ENCODE peak calls at places on chromosomes 16 and 17, in seven cellular contexts. One of them, this sample, is unnamed.

GRCh38 chr17:34626141-34626681 is 46.8 kb downstream of the TMEM132E start:
- DNase-seq in cardiac muscle cell: peak; percentile 5
- DNase-seq in AG10803: no peak
- DNase-seq in activated T-cell treated with anti-CD3 and anti-CD28 coated beads for 24 hours: no peak
- DNase-seq in transverse colon: no peak
- DNase-seq in EL: no peak
- DNase-seq in amygdala: no peak
- DNase-seq in this sample: no peak

GRCh38 chr17:14471052-14471451 is 170.2 kb downstream of the HS3ST3B1 start:
- DNase-seq in amygdala: no peak
- DNase-seq in transverse colon: peak; percentile 11
- DNase-seq in EL: peak; percentile 90
- DNase-seq in AG10803: peak; percentile 91
- DNase-seq in cardiac muscle cell: peak; percentile 0
- DNase-seq in activated T-cell treated with anti-CD3 and anti-CD28 coated beads for 24 hours: no peak
- DNase-seq in this sample: no peak

GRCh38 chr16:23694707-23695373 is 16.2 kb downstream of the PLK1 start:
- DNase-seq in amygdala: no peak
- DNase-seq in transverse colon: no peak
- DNase-seq in AG10803: peak; percentile 26
- DNase-seq in activated T-cell treated with anti-CD3 and anti-CD28 coated beads for 24 hours: no peak
- DNase-seq in cardiac muscle cell: peak; percentile 69
- DNase-seq in EL: peak; percentile 19
- DNase-seq in this sample: no peak

GRCh38 chr16:82226327-82226726 is 56.3 kb upstream of the MPHOSPH6 start:
- DNase-seq in cardiac muscle cell: no peak
- DNase-seq in EL: no peak
- DNase-seq in activated T-cell treated with anti-CD3 and anti-CD28 coated beads for 24 hours: no peak
- DNase-seq in transverse colon: no peak
- DNase-seq in AG10803: no peak
- DNase-seq in amygdala: no peak
- DNase-seq in this sample: no peak

GRCh38 chr16:49470550-49470949 is 96.9 kb downstream of the C16orf78 start:
- DNase-seq in cardiac muscle cell: no peak
- DNase-seq in activated T-cell treated with anti-CD3 and anti-CD28 coated beads for 24 hours: no peak
- DNase-seq in EL: no peak
- DNase-seq in amygdala: no peak
- DNase-seq in AG10803: no peak
- DNase-seq in transverse colon: no peak
- DNase-seq in this sample: no peak

GRCh38 chr17:46125831-46126230 is 67.4 kb downstream of the KANSL1 start:
- DNase-seq in AG10803: no peak
- DNase-seq in cardiac muscle cell: peak; percentile 54
- DNase-seq in EL: no peak
- DNase-seq in transverse colon: no peak
- DNase-seq in amygdala: no peak
- DNase-seq in activated T-cell treated with anti-CD3 and anti-CD28 coated beads for 24 hours: no peak
- DNase-seq in this sample: no peak

GRCh38 chr17:68197091-68197996 is 50.5 kb upstream of the AMZ2 start:
- DNase-seq in transverse colon: peak; percentile 36
- DNase-seq in EL: no peak
- DNase-seq in activated T-cell treated with anti-CD3 and anti-CD28 coated beads for 24 hours: no peak
- DNase-seq in cardiac muscle cell: no peak
- DNase-seq in AG10803: no peak
- DNase-seq in amygdala: no peak
- DNase-seq in this sample: no peak

GRCh38 chr16:53743149-53743566 is 39.2 kb downstream of the FTO start:
- DNase-seq in activated T-cell treated with anti-CD3 and anti-CD28 coated beads for 24 hours: no peak
- DNase-seq in amygdala: no peak
- DNase-seq in transverse colon: peak; percentile 30
- DNase-seq in cardiac muscle cell: peak; percentile 55
- DNase-seq in AG10803: peak; percentile 33
- DNase-seq in EL: peak; percentile 28
- DNase-seq in this sample: no peak

GRCh38 chr16:88922114-88922825 is 54.7 kb downstream of the CBFA2T3 start:
- DNase-seq in transverse colon: peak; percentile 67
- DNase-seq in AG10803: peak; percentile 79
- DNase-seq in activated T-cell treated with anti-CD3 and anti-CD28 coated beads for 24 hours: no peak
- DNase-seq in cardiac muscle cell: peak; percentile 79
- DNase-seq in amygdala: no peak
- DNase-seq in EL: peak; percentile 59
- DNase-seq in this sample: peak; percentile 85

GRCh38 chr17:79835953-79836951 is 3.0 kb downstream of the CBX4 start:
- DNase-seq in amygdala: no peak
- DNase-seq in AG10803: peak; percentile 26
- DNase-seq in activated T-cell treated with anti-CD3 and anti-CD28 coated beads for 24 hours: no peak
- DNase-seq in cardiac muscle cell: peak; percentile 58
- DNase-seq in transverse colon: peak; percentile 87
- DNase-seq in EL: no peak
- DNase-seq in this sample: no peak

GRCh38 chr16:68760671-68761275 is 23.7 kb downstream of the CDH1 start:
- DNase-seq in amygdala: peak; percentile 58
- DNase-seq in cardiac muscle cell: peak; percentile 20
- DNase-seq in AG10803: no peak
- DNase-seq in EL: peak; percentile 75
- DNase-seq in activated T-cell treated with anti-CD3 and anti-CD28 coated beads for 24 hours: peak; percentile 51
- DNase-seq in transverse colon: peak; percentile 41
- DNase-seq in this sample: no peak

GRCh38 chr17:30236807-30237206 is 1.3 kb upstream of the SLC6A4 start:
- DNase-seq in transverse colon: peak; percentile 66
- DNase-seq in cardiac muscle cell: peak; percentile 49
- DNase-seq in amygdala: peak; percentile 21
- DNase-seq in activated T-cell treated with anti-CD3 and anti-CD28 coated beads for 24 hours: no peak
- DNase-seq in EL: peak; percentile 56
- DNase-seq in AG10803: peak; percentile 25
- DNase-seq in this sample: peak; percentile 69

GRCh38 chr17:31702040-31702439 is 157.0 kb downstream of the COPRS start:
- DNase-seq in transverse colon: no peak
- DNase-seq in activated T-cell treated with anti-CD3 and anti-CD28 coated beads for 24 hours: no peak
- DNase-seq in cardiac muscle cell: no peak
- DNase-seq in AG10803: no peak
- DNase-seq in amygdala: no peak
- DNase-seq in EL: no peak
- DNase-seq in this sample: no peak

GRCh38 chr16:68700120-68700519 is 37.0 kb upstream of the CDH1 start:
- DNase-seq in amygdala: no peak
- DNase-seq in AG10803: peak; percentile 25
- DNase-seq in activated T-cell treated with anti-CD3 and anti-CD28 coated beads for 24 hours: no peak
- DNase-seq in EL: peak; percentile 33
- DNase-seq in cardiac muscle cell: peak; percentile 55
- DNase-seq in transverse colon: no peak
- DNase-seq in this sample: no peak

GRCh38 chr16:17963185-17963836 is 373.2 kb downstream of the NPIPA8 start:
- DNase-seq in cardiac muscle cell: no peak
- DNase-seq in AG10803: no peak
- DNase-seq in activated T-cell treated with anti-CD3 and anti-CD28 coated beads for 24 hours: no peak
- DNase-seq in transverse colon: no peak
- DNase-seq in amygdala: no peak
- DNase-seq in EL: no peak
- DNase-seq in this sample: no peak

GRCh38 chr17:18257747-18258355 is 687 bp downstream of the FLII start:
- DNase-seq in AG10803: peak; percentile 69
- DNase-seq in activated T-cell treated with anti-CD3 and anti-CD28 coated beads for 24 hours: peak; percentile 11
- DNase-seq in EL: peak; percentile 89
- DNase-seq in transverse colon: peak; percentile 86
- DNase-seq in cardiac muscle cell: peak; percentile 56
- DNase-seq in amygdala: peak; percentile 40
- DNase-seq in this sample: peak; percentile 80

GRCh38 chr16:74999208-74999682 is 421 bp downstream of the ZNRF1 start:
- DNase-seq in AG10803: no peak
- DNase-seq in cardiac muscle cell: peak; percentile 40
- DNase-seq in transverse colon: peak; percentile 29
- DNase-seq in activated T-cell treated with anti-CD3 and anti-CD28 coated beads for 24 hours: no peak
- DNase-seq in amygdala: no peak
- DNase-seq in EL: peak; percentile 36
- DNase-seq in this sample: peak; percentile 68

GRCh38 chr17:28849281-28849680 is 5.5 kb upstream of the ERAL1 start:
- DNase-seq in transverse colon: no peak
- DNase-seq in amygdala: no peak
- DNase-seq in EL: peak; percentile 12
- DNase-seq in activated T-cell treated with anti-CD3 and anti-CD28 coated beads for 24 hours: no peak
- DNase-seq in AG10803: no peak
- DNase-seq in cardiac muscle cell: no peak
- DNase-seq in this sample: no peak

GRCh38 chr17:77930780-77931768 is 27.4 kb upstream of the TNRC6C start:
- DNase-seq in amygdala: no peak
- DNase-seq in EL: no peak
- DNase-seq in AG10803: no peak
- DNase-seq in cardiac muscle cell: no peak
- DNase-seq in activated T-cell treated with anti-CD3 and anti-CD28 coated beads for 24 hours: no peak
- DNase-seq in transverse colon: no peak
- DNase-seq in this sample: no peak

GRCh38 chr17:77750427-77751043 is 208.0 kb upstream of the TNRC6C start:
- DNase-seq in EL: no peak
- DNase-seq in amygdala: no peak
- DNase-seq in transverse colon: no peak
- DNase-seq in cardiac muscle cell: no peak
- DNase-seq in activated T-cell treated with anti-CD3 and anti-CD28 coated beads for 24 hours: no peak
- DNase-seq in AG10803: no peak
- DNase-seq in this sample: no peak

GRCh38 chr16:17776888-17777287 is 306.1 kb upstream of the XYLT1 start:
- DNase-seq in EL: no peak
- DNase-seq in transverse colon: no peak
- DNase-seq in amygdala: peak; percentile 41
- DNase-seq in cardiac muscle cell: no peak
- DNase-seq in activated T-cell treated with anti-CD3 and anti-CD28 coated beads for 24 hours: no peak
- DNase-seq in AG10803: no peak
- DNase-seq in this sample: no peak